ENCODE peak calls at places on chromosomes 6 and 20, in four cellular contexts. One of them, this sample, is unnamed.
A peak's percentile ranks its signal among the peaks of the same experiment; 100 is the strongest.

GRCh38 chr6:45378324-45378926 is 691 bp upstream of the SUPT3H start:
- DNase-seq in H9: no peak
- DNase-seq in upper lobe of left lung: peak; percentile 42
- DNase-seq in AG04450: peak; percentile 23
- DNase-seq in this sample: no peak

GRCh38 chr6:159130846-159131245 is 38.4 kb upstream of the FNDC1 start:
- DNase-seq in H9: no peak
- DNase-seq in upper lobe of left lung: no peak
- DNase-seq in AG04450: no peak
- DNase-seq in this sample: no peak

GRCh38 chr20:6925744-6926278 is 158.3 kb downstream of the BMP2 start:
- DNase-seq in H9: no peak
- DNase-seq in upper lobe of left lung: no peak
- DNase-seq in AG04450: no peak
- DNase-seq in this sample: no peak

GRCh38 chr6:112501705-112502104 is 154.6 kb downstream of the RFPL4B start:
- DNase-seq in H9: no peak
- DNase-seq in upper lobe of left lung: no peak
- DNase-seq in AG04450: peak; percentile 58
- DNase-seq in this sample: no peak

GRCh38 chr6:169216830-169217229 is 36.8 kb downstream of the THBS2 start:
- DNase-seq in H9: no peak
- DNase-seq in upper lobe of left lung: no peak
- DNase-seq in AG04450: no peak
- DNase-seq in this sample: no peak

GRCh38 chr6:28207244-28208179 is 17.6 kb upstream of the ZSCAN9 start:
- DNase-seq in H9: peak; percentile 75
- DNase-seq in upper lobe of left lung: peak; percentile 31
- DNase-seq in AG04450: no peak
- DNase-seq in this sample: no peak

GRCh38 chr6:110054664-110055386 is 76.7 kb downstream of the GPR6 start:
- DNase-seq in H9: no peak
- DNase-seq in upper lobe of left lung: no peak
- DNase-seq in AG04450: no peak
- DNase-seq in this sample: no peak

GRCh38 chr20:21936720-21937380 is 231.4 kb downstream of the PAX1 start:
- DNase-seq in H9: peak; percentile 43
- DNase-seq in upper lobe of left lung: no peak
- DNase-seq in AG04450: no peak
- DNase-seq in this sample: no peak

GRCh38 chr6:36735110-36735971 is 37.7 kb downstream of the RAB44 start:
- DNase-seq in H9: no peak
- DNase-seq in upper lobe of left lung: peak; percentile 84
- DNase-seq in AG04450: peak; percentile 63
- DNase-seq in this sample: peak; percentile 29

GRCh38 chr6:83442752-83443151 is 11.9 kb upstream of the ME1 start:
- DNase-seq in H9: no peak
- DNase-seq in upper lobe of left lung: no peak
- DNase-seq in AG04450: no peak
- DNase-seq in this sample: no peak

GRCh38 chr6:122548281-122548680 is 61.9 kb upstream of the PKIB start:
- DNase-seq in H9: no peak
- DNase-seq in upper lobe of left lung: no peak
- DNase-seq in AG04450: no peak
- DNase-seq in this sample: no peak

GRCh38 chr6:12458558-12458957 is 168.4 kb downstream of the EDN1 start:
- DNase-seq in H9: no peak
- DNase-seq in upper lobe of left lung: no peak
- DNase-seq in AG04450: no peak
- DNase-seq in this sample: no peak

GRCh38 chr20:46083531-46084061 is 6.2 kb downstream of the NCOA5 start:
- DNase-seq in H9: no peak
- DNase-seq in upper lobe of left lung: no peak
- DNase-seq in AG04450: no peak
- DNase-seq in this sample: no peak

GRCh38 chr6:27096834-27097511 is 150.5 kb upstream of the PRSS16 start:
- DNase-seq in H9: peak; percentile 77
- DNase-seq in upper lobe of left lung: peak; percentile 63
- DNase-seq in AG04450: peak; percentile 26
- DNase-seq in this sample: no peak

GRCh38 chr6:25963426-25964123 is 973 bp downstream of the TRIM38 start:
- DNase-seq in H9: peak; percentile 64
- DNase-seq in upper lobe of left lung: peak; percentile 44
- DNase-seq in AG04450: no peak
- DNase-seq in this sample: no peak

GRCh38 chr6:14906621-14907020 is 339.2 kb upstream of the JARID2 start:
- DNase-seq in H9: no peak
- DNase-seq in upper lobe of left lung: no peak
- DNase-seq in AG04450: no peak
- DNase-seq in this sample: no peak

GRCh38 chr6:35948725-35949124 is 27.8 kb upstream of the SRPK1 start:
- DNase-seq in H9: peak; percentile 68
- DNase-seq in upper lobe of left lung: no peak
- DNase-seq in AG04450: no peak
- DNase-seq in this sample: no peak

GRCh38 chr20:4243071-4243470 is 227.7 kb upstream of the RNF24 start:
- DNase-seq in H9: peak; percentile 82
- DNase-seq in upper lobe of left lung: no peak
- DNase-seq in AG04450: no peak
- DNase-seq in this sample: no peak

GRCh38 chr6:152004036-152004566 is 196.6 kb downstream of the ESR1 start:
- DNase-seq in H9: no peak
- DNase-seq in upper lobe of left lung: no peak
- DNase-seq in AG04450: no peak
- DNase-seq in this sample: no peak

GRCh38 chr6:143536866-143537691 is 25.6 kb upstream of the FUCA2 start:
- DNase-seq in H9: peak; percentile 67
- DNase-seq in upper lobe of left lung: peak; percentile 68
- DNase-seq in AG04450: no peak
- DNase-seq in this sample: peak; percentile 41
- TF ChIP-seq CTCF in H9: peak; percentile 57
- TF ChIP-seq CTCF in upper lobe of left lung: peak; percentile 43
- TF ChIP-seq CTCF in AG04450: peak; percentile 58
- TF ChIP-seq CTCF in this sample: peak; percentile 9

GRCh38 chr6:94813806-94814205 is 763.5 kb upstream of the MANEA start:
- DNase-seq in H9: no peak
- DNase-seq in upper lobe of left lung: no peak
- DNase-seq in AG04450: no peak
- DNase-seq in this sample: no peak
- TF ChIP-seq CTCF in H9: peak; percentile 62
- TF ChIP-seq CTCF in upper lobe of left lung: no peak
- TF ChIP-seq CTCF in AG04450: no peak
- TF ChIP-seq CTCF in this sample: no peak

GRCh38 chr20:62025832-62026563 is 39.7 kb downstream of the TAF4 start:
- DNase-seq in H9: no peak
- DNase-seq in upper lobe of left lung: no peak
- DNase-seq in AG04450: peak; percentile 20
- DNase-seq in this sample: peak; percentile 20
- TF ChIP-seq CTCF in H9: peak; percentile 18
- TF ChIP-seq CTCF in upper lobe of left lung: peak; percentile 51
- TF ChIP-seq CTCF in AG04450: peak; percentile 78
- TF ChIP-seq CTCF in this sample: peak; percentile 53

DNA sequence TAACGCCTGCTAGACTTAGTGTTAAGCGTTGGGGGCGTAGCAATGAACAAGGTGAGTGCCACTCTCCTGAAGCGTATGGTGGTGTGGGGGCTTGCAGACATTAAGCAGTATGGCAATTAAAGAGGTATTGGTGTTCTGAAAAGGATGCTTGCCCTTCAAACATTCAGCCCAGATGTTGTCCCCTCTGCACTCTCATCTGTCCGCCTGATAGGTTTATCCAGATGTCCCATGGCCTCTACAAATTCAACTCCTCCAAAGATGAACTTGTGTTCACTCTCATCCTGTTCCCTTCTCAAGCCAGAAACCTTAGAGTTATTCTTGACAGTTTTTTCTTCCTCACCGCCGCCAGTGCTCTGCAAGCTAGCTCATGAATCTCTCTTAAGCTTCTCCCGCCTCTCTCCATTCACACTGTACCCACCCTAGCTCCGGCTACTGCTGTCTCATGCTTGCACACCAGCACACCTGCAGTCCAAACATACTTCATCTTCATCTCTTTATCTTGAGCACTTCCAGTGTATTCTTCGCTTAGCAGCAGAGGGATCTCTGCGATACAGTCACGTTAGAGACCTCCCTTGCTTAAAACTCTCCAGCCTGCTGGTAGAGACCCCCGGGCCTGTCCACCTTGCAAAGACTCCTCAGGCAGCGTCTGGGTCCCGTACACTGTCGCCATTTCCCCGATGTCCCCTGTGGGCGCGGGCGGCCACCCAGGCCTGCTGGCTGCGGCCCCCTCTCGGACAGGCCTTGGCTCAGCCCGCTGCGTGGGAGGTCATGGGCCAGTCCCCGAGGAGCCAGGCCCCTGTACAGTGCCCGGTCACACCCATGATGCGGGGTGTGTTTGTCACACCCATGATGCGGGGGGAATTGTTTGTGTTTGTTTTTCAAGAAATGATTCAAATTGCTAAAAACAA is 962 bp downstream of the DDX27 start:
- DNase-seq in H9: no peak
- DNase-seq in upper lobe of left lung: no peak
- DNase-seq in AG04450: no peak
- DNase-seq in this sample: no peak
- TF ChIP-seq CTCF in H9: no peak
- TF ChIP-seq CTCF in upper lobe of left lung: no peak
- TF ChIP-seq CTCF in AG04450: no peak
- TF ChIP-seq CTCF in this sample: no peak

DNA sequence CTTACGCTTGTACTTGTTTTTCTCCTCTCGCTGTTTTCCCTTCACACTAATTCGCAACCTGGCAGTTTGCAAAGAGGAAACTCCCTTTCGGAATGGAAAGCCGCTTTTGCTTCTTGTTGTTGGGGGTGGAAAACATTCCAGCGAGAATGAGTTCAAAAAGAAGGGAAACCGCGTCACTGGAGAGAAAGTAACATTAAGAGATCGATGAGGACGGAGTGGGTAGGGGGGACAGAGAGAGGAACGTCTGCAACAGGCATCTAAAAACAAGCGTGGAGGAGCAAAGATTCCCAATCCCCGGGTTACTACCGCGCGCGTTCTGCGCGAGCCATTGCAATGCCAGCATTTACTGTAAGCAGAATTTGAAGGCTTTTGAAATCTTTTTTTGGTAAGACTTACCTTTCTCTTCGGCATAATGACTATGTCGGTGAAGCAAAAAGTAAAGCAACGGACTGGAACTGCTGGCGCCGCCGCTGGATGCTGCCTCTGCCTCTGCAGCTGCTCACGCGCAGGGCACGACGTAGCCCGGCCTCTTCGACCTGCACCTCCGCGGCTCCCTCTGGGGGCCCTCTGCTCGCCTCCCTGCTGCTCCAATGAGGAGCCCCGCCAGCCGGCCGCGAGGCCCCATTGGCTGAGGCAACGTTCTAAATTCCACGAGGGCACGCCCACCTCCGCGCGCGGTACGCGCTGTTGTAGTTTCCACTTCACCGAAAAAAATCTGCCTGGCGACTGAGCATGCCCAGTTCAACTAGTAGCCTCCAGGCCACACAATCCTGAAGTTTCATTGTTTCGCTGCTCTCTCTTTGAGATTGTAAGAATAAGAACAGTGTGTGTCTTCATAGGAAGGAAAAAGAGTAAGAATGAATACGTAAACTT is at the start of gene HMGN3:
- DNase-seq in H9: peak; percentile 92
- DNase-seq in upper lobe of left lung: peak; percentile 97
- DNase-seq in AG04450: peak; percentile 83
- DNase-seq in this sample: peak; percentile 91
- TF ChIP-seq CTCF in H9: peak; percentile 16
- TF ChIP-seq CTCF in upper lobe of left lung: peak; percentile 40
- TF ChIP-seq CTCF in AG04450: peak; percentile 20
- TF ChIP-seq CTCF in this sample: no peak

GRCh38 chr6:90286884-90287488 is 9.7 kb downstream of the BACH2 start:
- DNase-seq in H9: peak; percentile 87
- DNase-seq in upper lobe of left lung: peak; percentile 27
- DNase-seq in AG04450: no peak
- DNase-seq in this sample: no peak
- TF ChIP-seq CTCF in H9: peak; percentile 96
- TF ChIP-seq CTCF in upper lobe of left lung: peak; percentile 51
- TF ChIP-seq CTCF in AG04450: peak; percentile 51
- TF ChIP-seq CTCF in this sample: peak; percentile 66